ENCODE peak calls at places on chromosomes 5 and 9, in five cellular contexts. X is pancreas, W is choroid plexus epithelial cell, F is fibroblast of pulmonary artery, R is thoracic aorta. Q is an unnamed sample.

GRCh38 chr9:91100878-91101450 is 260.8 kb downstream of the AUH start:
- DNase-seq in X (no peak), W (peak; percentile 58), F (no peak), R (no peak), Q (no peak)

GRCh38 chr5:138459311-138459710 is 6.0 kb upstream of the EGR1 start:
- DNase-seq in X (no peak), W (no peak), F (no peak), R (no peak), Q (no peak)

GRCh38 chr5:156681276-156681675 is 168.8 kb upstream of the PPP1R2B start:
- DNase-seq in X (no peak), W (no peak), F (no peak), R (no peak), Q (no peak)

GRCh38 chr5:154403234-154403633 is 42.6 kb upstream of the SAP30L start:
- DNase-seq in X (no peak), W (no peak), F (no peak), R (no peak), Q (no peak)

GRCh38 chr5:139104577-139105271 is 93.4 kb downstream of the SIL1 start:
- DNase-seq in X (no peak), W (peak; percentile 67), F (peak; percentile 95), R (peak; percentile 72), Q (peak; percentile 95)

GRCh38 chr5:164335837-164336236 is 830.4 kb downstream of the MAT2B start:
- DNase-seq in X (no peak), W (peak; percentile 80), F (peak; percentile 82), R (no peak), Q (peak; percentile 93)

GRCh38 chr5:6820851-6821479 is 107.7 kb downstream of the TENT4A start:
- DNase-seq in X (no peak), W (peak; percentile 20), F (peak; percentile 16), R (no peak), Q (peak; percentile 32)

GRCh38 chr5:41763096-41763495 is 107.1 kb downstream of the OXCT1 start:
- DNase-seq in X (no peak), W (peak; percentile 59), F (peak; percentile 70), R (no peak), Q (peak; percentile 71)

GRCh38 chr9:105330201-105330600 is 85.8 kb downstream of the SLC44A1 start:
- DNase-seq in X (no peak), W (no peak), F (no peak), R (no peak), Q (peak; percentile 43)

GRCh38 chr9:111039203-111039907 is 1.1 kb upstream of the LPAR1 start:
- DNase-seq in X (peak; percentile 38), W (no peak), F (no peak), R (no peak), Q (no peak)

GRCh38 chr5:100518377-100518776 is 16.8 kb upstream of the FAM174A start:
- DNase-seq in X (no peak), W (no peak), F (no peak), R (no peak), Q (no peak)

GRCh38 chr5:67483453-67484030 is 286.9 kb upstream of the CD180 start:
- DNase-seq in X (no peak), W (peak; percentile 17), F (no peak), R (no peak), Q (no peak)

GRCh38 chr5:41143124-41143523 is 70.2 kb downstream of the C6 start:
- DNase-seq in X (no peak), W (no peak), F (no peak), R (no peak), Q (no peak)

GRCh38 chr9:124749811-124750210 is 21.3 kb downstream of the NR6A1 start:
- DNase-seq in X (no peak), W (peak; percentile 14), F (no peak), R (no peak), Q (no peak)

DNA sequence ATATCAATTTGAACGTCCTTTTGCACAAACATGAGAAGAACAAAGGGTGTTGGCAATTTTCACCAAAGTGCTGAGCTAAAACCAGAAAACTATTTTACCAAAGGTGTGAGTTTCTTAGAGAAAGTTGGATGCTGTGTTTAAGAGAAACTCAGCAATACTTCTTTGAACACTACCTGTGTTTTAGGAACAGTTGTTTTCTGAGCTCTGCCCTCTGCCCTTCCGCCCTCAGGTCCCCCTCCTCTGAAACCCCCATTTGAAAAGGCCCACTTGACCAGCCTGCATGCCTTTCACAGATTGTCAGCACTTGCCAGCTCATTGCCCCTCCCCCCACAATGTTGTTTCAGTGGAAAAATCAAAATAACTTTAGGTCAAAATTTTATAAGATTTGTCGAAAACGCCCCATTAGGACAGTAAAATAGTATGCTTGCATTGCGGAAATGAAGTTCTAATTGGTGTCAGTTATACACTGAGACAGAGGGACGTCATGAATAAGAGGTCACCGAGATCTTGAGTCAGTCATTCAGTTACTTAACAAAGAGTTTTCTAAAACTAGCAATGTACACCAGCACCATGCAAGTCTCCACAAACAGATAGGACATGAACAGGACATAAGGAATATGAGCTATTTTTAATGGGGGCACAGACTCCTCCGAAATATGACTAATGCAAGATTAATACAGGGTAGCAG is 61.9 kb upstream of the IL7R start:
- DNase-seq in X (no peak), W (no peak), F (no peak), R (no peak), Q (no peak)
- TF ChIP-seq CTCF in X (no peak), W (no peak), F (no peak), R (no peak), Q (no peak)

GRCh38 chr5:178207917-178208280 is 3.6 kb downstream of the HNRNPAB start:
- DNase-seq in X (no peak), W (no peak), F (no peak), R (no peak), Q (no peak)

GRCh38 chr5:178208540-178209227 is 4.4 kb downstream of the HNRNPAB start:
- DNase-seq in X (no peak), W (no peak), F (no peak), R (no peak), Q (no peak)

GRCh38 chr5:178210073-178210526 is 5.8 kb downstream of the HNRNPAB start:
- DNase-seq in X (no peak), W (no peak), F (no peak), R (no peak), Q (no peak)

GRCh38 chr5:178211095-178212048 is 7.0 kb downstream of the HNRNPAB start:
- DNase-seq in X (no peak), W (no peak), F (no peak), R (no peak), Q (no peak)

DNA sequence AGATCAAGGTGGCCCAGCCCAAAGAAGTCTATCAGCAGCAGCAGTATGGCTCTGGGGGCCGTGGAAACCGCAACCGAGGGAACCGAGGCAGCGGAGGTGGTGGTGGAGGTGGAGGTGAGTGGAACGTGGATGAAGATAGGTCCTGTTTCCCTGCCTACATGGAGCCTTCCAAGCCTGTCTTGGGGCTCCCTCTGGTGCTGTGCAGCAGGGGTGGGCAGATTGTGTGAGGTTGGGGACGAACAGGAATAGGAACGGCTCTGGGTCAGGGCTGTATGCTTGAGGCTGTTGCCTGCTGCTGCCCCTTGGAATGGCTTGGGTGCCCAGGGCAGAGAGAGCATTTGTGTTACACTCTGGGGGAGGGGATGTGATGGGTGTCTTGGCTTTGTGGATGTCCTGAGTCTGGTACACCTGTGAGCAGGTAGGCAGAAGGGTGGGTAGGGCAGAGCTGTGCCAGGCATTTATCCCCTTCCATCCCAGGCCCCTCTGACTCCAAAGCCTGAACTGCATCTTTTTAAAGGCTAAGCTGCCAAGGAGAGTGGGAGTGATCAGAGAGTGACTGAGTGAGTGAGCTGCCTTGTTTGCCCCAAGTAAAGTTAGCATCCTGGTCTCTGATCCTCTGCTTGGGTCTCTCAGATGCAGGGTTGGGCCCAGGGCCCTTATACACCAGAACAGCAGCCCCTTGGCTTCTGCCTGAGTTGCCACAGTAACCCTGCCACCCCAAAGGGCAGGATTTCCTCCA is 5.2 kb downstream of the HNRNPAB start:
- DNase-seq in X (no peak), W (no peak), F (no peak), R (no peak), Q (no peak)
- H3K4me3 ChIP-seq in X (no peak overlapping the region), W (no peak overlapping the region), F (no peak overlapping the region), R (no peak overlapping the region), Q (no peak overlapping the region)

GRCh38 chr5:76716456-76717157 is 681 bp downstream of the F2R start:
- DNase-seq in X (no peak), W (no peak), F (peak; percentile 40), R (no peak), Q (peak; percentile 50)
- TF ChIP-seq CTCF in X (no peak), W (peak; percentile 13), F (no peak), R (no peak), Q (no peak)

DNA sequence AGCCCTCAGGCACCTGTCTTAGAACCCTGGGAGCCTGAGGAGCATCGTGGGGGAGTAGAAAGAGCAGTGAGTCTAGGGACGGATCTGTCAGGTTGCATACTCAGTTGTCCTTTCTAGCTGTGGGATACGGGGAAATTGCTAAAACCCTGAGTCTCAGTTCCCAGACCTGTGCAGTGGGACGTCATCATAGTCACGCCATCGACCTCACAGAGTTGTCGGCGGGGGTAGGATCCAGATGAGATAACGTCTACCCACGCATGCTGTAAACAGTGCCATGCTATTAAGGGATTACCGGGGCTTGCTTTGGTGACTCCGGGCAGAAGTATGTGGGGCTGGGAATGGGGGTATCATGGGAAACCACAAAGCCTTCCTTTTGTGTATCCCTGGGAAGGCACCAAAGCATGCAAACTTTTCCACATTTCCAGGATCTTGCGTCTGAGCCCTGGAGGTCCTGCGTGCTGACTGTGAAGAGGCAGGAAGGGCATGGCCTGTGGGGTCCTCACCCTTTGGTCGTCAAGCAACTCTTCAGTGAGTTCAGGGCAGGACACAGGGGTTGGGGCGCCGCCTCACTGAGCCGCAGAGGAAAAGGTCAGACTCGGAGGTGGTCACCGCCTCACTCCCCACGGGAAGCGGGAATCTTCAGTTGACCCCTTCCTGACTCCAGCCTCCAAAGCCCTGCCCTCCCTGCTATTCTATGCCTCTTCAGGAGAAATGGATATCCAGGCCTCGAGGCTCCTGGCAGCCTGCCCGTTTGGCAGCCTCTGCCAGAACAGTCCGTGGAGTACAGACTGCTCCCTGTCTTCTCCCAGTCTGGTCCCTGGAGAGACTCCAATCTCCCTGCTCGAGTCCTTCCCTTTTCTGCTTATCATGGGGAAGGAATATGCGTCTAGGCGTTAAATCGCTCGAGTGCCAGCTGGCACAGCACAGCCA is 186.8 kb upstream of the KLF9 start:
- DNase-seq in X (peak; percentile 86), W (peak; percentile 96), F (peak; percentile 100), R (peak; percentile 86), Q (peak; percentile 100)
- H3K4me3 ChIP-seq in X (no peak overlapping the region), W (peak overlapping the region; percentile 30), F (peak overlapping the region; percentile 45), R (peak overlapping the region; percentile 46), Q (peak overlapping the region; percentile 24)

GRCh38 chr5:173640166-173640804 is 23.8 kb upstream of the BOD1 start:
- DNase-seq in X (no peak), W (peak; percentile 28), F (no peak), R (no peak), Q (peak; percentile 8)
- TF ChIP-seq CTCF in X (no peak), W (peak; percentile 27), F (no peak), R (no peak), Q (peak; percentile 4)

Q was measured in cardiac fibroblast.